ENCODE peak calls at places on chromosomes 12 and 14, in five cellular contexts. One of them, this sample, is unnamed.

GRCh38 chr14:100317897-100318808 is 5.0 kb upstream of the SLC25A47 start:
- DNase-seq in left ventricle myocardium inferior: peak
- DNase-seq in AG04449: no peak
- DNase-seq in fibroblast of pulmonary artery: peak
- DNase-seq in uterus: peak
- DNase-seq in this sample: peak

GRCh38 chr12:42887657-42888056 is 298.1 kb upstream of the PRICKLE1 start:
- DNase-seq in left ventricle myocardium inferior: no peak
- DNase-seq in AG04449: no peak
- DNase-seq in fibroblast of pulmonary artery: no peak
- DNase-seq in uterus: no peak
- DNase-seq in this sample: no peak

GRCh38 chr12:24069532-24070395 is 120.3 kb upstream of the SOX5 start:
- DNase-seq in left ventricle myocardium inferior: no peak
- DNase-seq in AG04449: no peak
- DNase-seq in fibroblast of pulmonary artery: peak
- DNase-seq in uterus: no peak
- DNase-seq in this sample: no peak

GRCh38 chr14:21087294-21088091 is 11.0 kb downstream of the ZNF219 start:
- DNase-seq in left ventricle myocardium inferior: no peak
- DNase-seq in AG04449: peak
- DNase-seq in fibroblast of pulmonary artery: peak
- DNase-seq in uterus: no peak
- DNase-seq in this sample: peak

GRCh38 chr14:55454264-55455151 is 14.1 kb upstream of the TBPL2 start:
- DNase-seq in left ventricle myocardium inferior: no peak
- DNase-seq in AG04449: no peak
- DNase-seq in fibroblast of pulmonary artery: peak
- DNase-seq in uterus: peak
- DNase-seq in this sample: peak

GRCh38 chr14:50056457-50056856 is 59.9 kb downstream of the VCPKMT start:
- DNase-seq in left ventricle myocardium inferior: no peak
- DNase-seq in AG04449: no peak
- DNase-seq in fibroblast of pulmonary artery: no peak
- DNase-seq in uterus: no peak
- DNase-seq in this sample: no peak

GRCh38 chr14:75972729-75973480 is 8.9 kb downstream of the TGFB3 start:
- DNase-seq in left ventricle myocardium inferior: no peak
- DNase-seq in AG04449: no peak
- DNase-seq in fibroblast of pulmonary artery: no peak
- DNase-seq in uterus: no peak
- DNase-seq in this sample: no peak

GRCh38 chr14:37590096-37590809 is 4.8 kb downstream of the FOXA1 start:
- DNase-seq in left ventricle myocardium inferior: no peak
- DNase-seq in AG04449: no peak
- DNase-seq in fibroblast of pulmonary artery: no peak
- DNase-seq in uterus: no peak
- DNase-seq in this sample: no peak

GRCh38 chr14:81886588-81886987 is 352.9 kb upstream of the SEL1L start:
- DNase-seq in left ventricle myocardium inferior: no peak
- DNase-seq in AG04449: no peak
- DNase-seq in fibroblast of pulmonary artery: no peak
- DNase-seq in uterus: no peak
- DNase-seq in this sample: no peak

GRCh38 chr12:125201940-125202339 is 136.7 kb downstream of the AACS start:
- DNase-seq in left ventricle myocardium inferior: no peak
- DNase-seq in AG04449: no peak
- DNase-seq in fibroblast of pulmonary artery: no peak
- DNase-seq in uterus: no peak
- DNase-seq in this sample: no peak

GRCh38 chr12:63163542-63163941 is 12.5 kb upstream of the AVPR1A start:
- DNase-seq in left ventricle myocardium inferior: no peak
- DNase-seq in AG04449: no peak
- DNase-seq in fibroblast of pulmonary artery: no peak
- DNase-seq in uterus: no peak
- DNase-seq in this sample: no peak

GRCh38 chr12:13230500-13230899 is 34.0 kb downstream of the EMP1 start:
- DNase-seq in left ventricle myocardium inferior: no peak
- DNase-seq in AG04449: no peak
- DNase-seq in fibroblast of pulmonary artery: no peak
- DNase-seq in uterus: no peak
- DNase-seq in this sample: peak

GRCh38 chr12:55694651-55695050 is 13.1 kb downstream of the ITGA7 start:
- DNase-seq in left ventricle myocardium inferior: no peak
- DNase-seq in AG04449: no peak
- DNase-seq in fibroblast of pulmonary artery: no peak
- DNase-seq in uterus: no peak
- DNase-seq in this sample: no peak

GRCh38 chr12:11716794-11717532 is 67.5 kb downstream of the ETV6 start:
- DNase-seq in left ventricle myocardium inferior: no peak
- DNase-seq in AG04449: no peak
- DNase-seq in fibroblast of pulmonary artery: peak
- DNase-seq in uterus: no peak
- DNase-seq in this sample: peak

GRCh38 chr14:38078393-38078792 is 129.3 kb upstream of the SSTR1 start:
- DNase-seq in left ventricle myocardium inferior: no peak
- DNase-seq in AG04449: no peak
- DNase-seq in fibroblast of pulmonary artery: no peak
- DNase-seq in uterus: peak
- DNase-seq in this sample: no peak

GRCh38 chr14:50560929-50561280 is 960 bp downstream of the ATL1 start:
- DNase-seq in left ventricle myocardium inferior: peak
- DNase-seq in AG04449: no peak
- DNase-seq in fibroblast of pulmonary artery: peak
- DNase-seq in uterus: peak
- DNase-seq in this sample: peak

GRCh38 chr14:96934961-96935360 is 137.8 kb downstream of the VRK1 start:
- DNase-seq in left ventricle myocardium inferior: no peak
- DNase-seq in AG04449: no peak
- DNase-seq in fibroblast of pulmonary artery: no peak
- DNase-seq in uterus: no peak
- DNase-seq in this sample: no peak

GRCh38 chr14:105166571-105167302 is 1.8 kb downstream of the JAG2 start:
- DNase-seq in left ventricle myocardium inferior: no peak
- DNase-seq in AG04449: no peak
- DNase-seq in fibroblast of pulmonary artery: no peak
- DNase-seq in uterus: no peak
- DNase-seq in this sample: no peak

DNA sequence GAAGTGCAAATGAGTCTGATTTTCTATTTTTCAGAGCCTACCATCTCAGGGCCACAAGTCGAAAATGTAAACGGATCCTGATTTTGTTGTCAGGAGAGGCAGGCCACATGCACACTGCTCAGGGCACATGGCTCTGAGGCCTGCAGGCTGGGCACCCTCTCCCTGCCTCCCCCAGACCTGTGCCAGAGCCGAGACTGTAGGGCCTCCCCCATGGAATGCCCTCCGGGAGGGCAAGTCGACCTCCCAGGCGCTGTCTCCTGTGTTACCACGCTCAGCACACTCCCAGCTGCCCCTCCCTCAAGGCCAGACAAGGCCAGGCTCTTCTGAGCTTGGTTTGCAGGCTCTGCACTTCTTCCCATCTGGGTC is 121.7 kb downstream of the CRACR2A start:
- DNase-seq in left ventricle myocardium inferior: no peak
- DNase-seq in AG04449: no peak
- DNase-seq in fibroblast of pulmonary artery: no peak
- DNase-seq in uterus: no peak
- DNase-seq in this sample: no peak
- TF ChIP-seq CTCF in left ventricle myocardium inferior: no peak
- TF ChIP-seq CTCF in AG04449: no peak
- TF ChIP-seq CTCF in fibroblast of pulmonary artery: no peak
- TF ChIP-seq CTCF in uterus: no peak
- TF ChIP-seq CTCF in this sample: no peak

DNA sequence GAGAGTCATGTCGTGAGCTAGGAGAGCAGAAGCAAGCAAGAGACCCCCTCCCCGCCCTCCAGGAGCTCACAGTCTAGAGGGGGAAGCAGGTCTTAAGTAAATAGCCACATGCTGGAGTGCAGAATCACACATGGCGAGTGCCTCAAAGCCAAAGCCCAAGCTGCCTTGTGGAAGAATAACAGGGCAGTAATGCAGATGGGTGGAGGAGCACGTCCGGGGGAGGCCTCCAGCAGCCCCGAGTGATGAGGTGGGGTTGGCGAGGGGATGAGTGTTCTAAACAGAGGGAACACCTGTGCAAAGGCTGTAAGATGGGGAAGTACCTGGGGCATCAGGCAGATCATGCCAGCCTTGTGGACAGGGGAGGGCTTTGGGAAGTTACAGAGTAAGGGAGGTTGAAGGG is 9.1 kb upstream of the FAIM2 start:
- DNase-seq in left ventricle myocardium inferior: no peak
- DNase-seq in AG04449: no peak
- DNase-seq in fibroblast of pulmonary artery: no peak
- DNase-seq in uterus: no peak
- DNase-seq in this sample: no peak
- H3K4me3 ChIP-seq in left ventricle myocardium inferior: no peak
- H3K4me3 ChIP-seq in AG04449: no peak
- H3K4me3 ChIP-seq in fibroblast of pulmonary artery: no peak
- H3K4me3 ChIP-seq in uterus: no peak
- H3K4me3 ChIP-seq in this sample: no peak

GRCh38 chr12:82517027-82517426 is 158.7 kb downstream of the METTL25 start:
- DNase-seq in left ventricle myocardium inferior: no peak
- DNase-seq in AG04449: no peak
- DNase-seq in fibroblast of pulmonary artery: peak
- DNase-seq in uterus: no peak
- DNase-seq in this sample: peak
- TF ChIP-seq CTCF in left ventricle myocardium inferior: no peak
- TF ChIP-seq CTCF in AG04449: peak
- TF ChIP-seq CTCF in fibroblast of pulmonary artery: peak
- TF ChIP-seq CTCF in uterus: no peak
- TF ChIP-seq CTCF in this sample: peak

GRCh38 chr14:102694530-102695171 is 82.6 kb upstream of the TRAF3 start:
- DNase-seq in left ventricle myocardium inferior: no peak
- DNase-seq in AG04449: no peak
- DNase-seq in fibroblast of pulmonary artery: peak
- DNase-seq in uterus: peak
- DNase-seq in this sample: peak
- H3K4me3 ChIP-seq in left ventricle myocardium inferior: no peak
- H3K4me3 ChIP-seq in AG04449: no peak
- H3K4me3 ChIP-seq in fibroblast of pulmonary artery: no peak
- H3K4me3 ChIP-seq in uterus: no peak
- H3K4me3 ChIP-seq in this sample: no peak

DNA sequence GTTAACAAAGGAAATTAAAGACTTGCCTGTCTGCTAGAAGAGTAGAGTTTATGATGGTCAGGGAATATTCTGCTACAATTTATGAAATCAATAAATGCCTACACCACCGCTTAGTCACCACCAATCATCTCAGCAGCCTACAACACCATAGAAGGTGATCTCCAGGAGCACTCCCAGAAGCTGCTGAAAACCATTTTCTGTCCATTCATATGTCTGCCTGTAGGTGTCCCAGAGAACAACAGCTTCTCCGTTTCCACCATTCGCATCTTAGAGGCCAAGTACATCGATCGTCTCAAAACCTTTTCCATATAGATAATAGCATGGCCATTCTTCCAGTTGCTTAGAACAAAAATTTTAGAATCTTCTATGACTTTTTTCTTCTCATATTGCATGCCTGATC is 303.4 kb downstream of the KCNC2 start:
- DNase-seq in left ventricle myocardium inferior: no peak
- DNase-seq in AG04449: no peak
- DNase-seq in fibroblast of pulmonary artery: no peak
- DNase-seq in uterus: no peak
- DNase-seq in this sample: no peak
- TF ChIP-seq CTCF in left ventricle myocardium inferior: no peak
- TF ChIP-seq CTCF in AG04449: no peak
- TF ChIP-seq CTCF in fibroblast of pulmonary artery: no peak
- TF ChIP-seq CTCF in uterus: no peak
- TF ChIP-seq CTCF in this sample: peak

GRCh38 chr12:69720748-69721147 is 17.9 kb upstream of the RAB3IP start:
- DNase-seq in left ventricle myocardium inferior: no peak
- DNase-seq in AG04449: no peak
- DNase-seq in fibroblast of pulmonary artery: no peak
- DNase-seq in uterus: no peak
- DNase-seq in this sample: no peak

GRCh38 chr12:69714542-69714941 is 15.4 kb upstream of the BEST3 start:
- DNase-seq in left ventricle myocardium inferior: no peak
- DNase-seq in AG04449: no peak
- DNase-seq in fibroblast of pulmonary artery: no peak
- DNase-seq in uterus: no peak
- DNase-seq in this sample: no peak

DNA sequence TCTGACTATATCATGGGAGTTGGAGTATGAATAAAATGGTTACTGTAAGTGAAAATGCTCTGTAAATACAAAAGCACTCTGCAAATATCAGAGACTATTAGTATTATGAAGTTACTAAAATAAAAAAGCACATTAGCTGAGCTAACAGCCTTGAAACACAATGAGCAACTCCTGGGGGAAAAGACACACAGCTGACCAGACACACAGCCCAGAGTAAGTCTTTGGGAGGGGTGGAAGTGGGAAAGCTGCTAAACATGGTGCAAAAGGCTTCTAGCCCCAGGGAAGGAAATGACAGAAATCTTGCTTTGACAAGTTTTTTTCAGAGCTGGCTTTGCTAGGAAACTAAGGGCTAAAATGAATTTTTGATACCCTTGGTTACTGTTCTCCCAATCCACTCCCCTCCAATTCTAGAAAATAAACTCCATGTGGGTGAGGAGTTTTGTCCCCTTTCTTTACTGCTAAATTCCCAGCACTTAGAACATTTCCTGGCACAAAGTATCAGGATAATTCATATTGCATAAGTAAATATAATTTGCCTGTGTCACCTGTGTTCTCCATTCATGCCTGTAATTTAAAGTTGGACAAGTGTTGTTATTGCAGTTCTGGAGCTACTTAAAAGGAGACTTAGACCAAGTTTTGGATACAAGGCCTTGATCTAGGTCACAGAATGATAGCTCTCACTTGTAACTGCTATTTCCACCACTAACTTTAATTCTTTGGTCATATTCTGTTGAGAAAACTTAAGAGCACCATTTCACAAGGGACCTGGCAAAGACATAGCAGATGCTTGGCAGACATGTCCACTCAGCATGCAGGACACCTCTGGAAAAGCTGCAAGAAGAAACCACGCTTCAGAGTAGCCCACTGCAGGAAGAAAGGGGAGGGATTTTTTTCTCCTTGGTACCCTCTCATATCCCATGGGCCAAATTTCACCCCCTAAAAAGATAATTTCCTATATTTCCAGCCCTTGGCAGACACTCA is 19.0 kb upstream of the RAB3IP start:
- DNase-seq in left ventricle myocardium inferior: no peak
- DNase-seq in AG04449: no peak
- DNase-seq in fibroblast of pulmonary artery: peak
- DNase-seq in uterus: no peak
- DNase-seq in this sample: no peak
- H3K4me3 ChIP-seq in left ventricle myocardium inferior: no peak
- H3K4me3 ChIP-seq in AG04449: no peak
- H3K4me3 ChIP-seq in fibroblast of pulmonary artery: no peak
- H3K4me3 ChIP-seq in uterus: no peak
- H3K4me3 ChIP-seq in this sample: no peak

GRCh38 chr12:95582230-95583058 is 31.2 kb upstream of the USP44 start:
- DNase-seq in left ventricle myocardium inferior: no peak
- DNase-seq in AG04449: no peak
- DNase-seq in fibroblast of pulmonary artery: peak
- DNase-seq in uterus: no peak
- DNase-seq in this sample: peak
- TF ChIP-seq CTCF in left ventricle myocardium inferior: peak
- TF ChIP-seq CTCF in AG04449: peak
- TF ChIP-seq CTCF in fibroblast of pulmonary artery: peak
- TF ChIP-seq CTCF in uterus: peak
- TF ChIP-seq CTCF in this sample: peak

This sample was measured in AG10803.